ENCODE peak calls at places on chromosomes 4 and X, in six cellular contexts. V is IMR-90; W is NCI-H1694 treated with DMSO at 0.1 percent for 48 hours; A is CD8-positive, alpha-beta T cell; K is stimulated activated CD8-positive, alpha-beta memory T cell treated with anti-CD3 and anti-CD28 coated beads, Interleukin-12 subunit alpha, Interleukin-12 subunit beta, amount 100 ng/mL, for 4 hours; J is hepatic stellate cell. G is an unnamed sample.

GRCh38 chr4:5711479-5712184 is 631 bp downstream of the EVC start:
- DNase-seq in V (peak; percentile 51), W (no peak), A (no peak), K (no peak), J (peak; percentile 60), G (no peak)

GRCh38 chr4:7734651-7735260 is 204.9 kb downstream of the AFAP1 start:
- DNase-seq in V (no peak), W (no peak), A (no peak), K (no peak), J (no peak), G (no peak)

GRCh38 chr4:26854701-26855100 is 5.9 kb upstream of the STIM2 start:
- DNase-seq in V (no peak), W (peak; percentile 33), A (no peak), K (no peak), J (no peak), G (peak; percentile 27)

GRCh38 chr4:37430718-37431416 is 186.3 kb downstream of the NWD2 start:
- DNase-seq in V (no peak), W (no peak), A (no peak), K (no peak), J (no peak), G (no peak)

GRCh38 chr4:38601244-38601915 is 62.6 kb upstream of the KLF3 start:
- DNase-seq in V (peak; percentile 63), W (no peak), A (no peak), K (no peak), J (no peak), G (no peak)

GRCh38 chr4:76639292-76639691 is 204.3 kb downstream of the SHROOM3 start:
- DNase-seq in V (peak; percentile 23), W (no peak), A (no peak), K (no peak), J (no peak), G (no peak)

GRCh38 chrX:136585960-136586359 is 53.9 kb downstream of the VGLL1 start:
- DNase-seq in V (no peak), W (no peak), A (no peak), K (no peak), J (no peak), G (no peak)

GRCh38 chr4:42646013-42646784 is 10.7 kb downstream of the ATP8A1 start:
- DNase-seq in V (no peak), W (no peak), A (no peak), K (no peak), J (no peak), G (no peak)

GRCh38 chrX:113260474-113260873 is 419.8 kb upstream of the AMOT start:
- DNase-seq in V (no peak), W (no peak), A (no peak), K (no peak), J (no peak), G (no peak)

GRCh38 chrX:102765217-102765616 is 44.7 kb downstream of the GPRASP3 start:
- DNase-seq in V (peak; percentile 82), W (no peak), A (no peak), K (no peak), J (peak; percentile 34), G (no peak)

GRCh38 chrX:49748211-49748956 is 52.6 kb upstream of the PAGE1 start:
- DNase-seq in V (no peak), W (no peak), A (no peak), K (no peak), J (no peak), G (no peak)

GRCh38 chr4:139461022-139461421 is 7.1 kb downstream of the RAB33B start:
- DNase-seq in V (no peak), W (no peak), A (no peak), K (no peak), J (no peak), G (no peak)

GRCh38 chr4:96593422-96593821 is 753.5 kb downstream of the PDHA2 start:
- DNase-seq in V (no peak), W (no peak), A (no peak), K (no peak), J (no peak), G (no peak)

GRCh38 chrX:29042341-29042740 is 455.1 kb downstream of the IL1RAPL1 start:
- DNase-seq in V (no peak), W (no peak), A (no peak), K (no peak), J (no peak), G (no peak)

GRCh38 chr4:8351931-8352367 is 82.4 kb downstream of the HTRA3 start:
- DNase-seq in V (peak; percentile 39), W (no peak), A (no peak), K (no peak), J (no peak), G (no peak)

GRCh38 chr4:164536829-164537228 is 217.1 kb upstream of the SMIM31 start:
- DNase-seq in V (peak; percentile 7), W (no peak), A (no peak), K (no peak), J (no peak), G (no peak)

GRCh38 chrX:72094894-72095293 is 36.8 kb downstream of the RTL5 start:
- DNase-seq in V (peak; percentile 12), W (no peak), A (peak; percentile 48), K (no peak), J (peak; percentile 35), G (peak; percentile 24)

GRCh38 chrX:153778151-153778551 is 2.7 kb upstream of the SRPK3 start:
- DNase-seq in V (no peak), W (peak; percentile 15), A (no peak), K (no peak), J (no peak), G (no peak)

GRCh38 chrX:151984328-151984727 is 9.9 kb upstream of the GABRE start:
- DNase-seq in V (peak; percentile 46), W (no peak), A (no peak), K (no peak), J (no peak), G (no peak)

GRCh38 chrX:97897998-97898397 is 1014.3 kb downstream of the RPA4 start:
- DNase-seq in V (no peak), W (no peak), A (no peak), K (no peak), J (no peak), G (no peak)

GRCh38 chr4:48681856-48682255 is 98.2 kb downstream of the FRYL start:
- DNase-seq in V (peak; percentile 52), W (no peak), A (no peak), K (no peak), J (no peak), G (no peak)

GRCh38 chrX:123803331-123803983 is 56.4 kb upstream of the XIAP start:
- DNase-seq in V (peak; percentile 75), W (no peak), A (peak; percentile 3), K (no peak), J (peak; percentile 42), G (peak; percentile 35)

GRCh38 chr4:57442834-57443291 is 332.7 kb upstream of the IGFBP7 start:
- DNase-seq in V (peak; percentile 13), W (peak; percentile 20), A (no peak), K (no peak), J (peak; percentile 17), G (peak; percentile 18)

GRCh38 chr4:152436384-152436783 is 99.5 kb downstream of the FBXW7 start:
- DNase-seq in V (no peak), W (no peak), A (no peak), K (no peak), J (no peak), G (no peak)

GRCh38 chr4:152352645-152353116 is 183.2 kb downstream of the FBXW7 start:
- DNase-seq in V (peak; percentile 97), W (peak; percentile 76), A (no peak), K (no peak), J (peak; percentile 23), G (peak; percentile 94)

GRCh38 chrX:18927558-18927957 is 56.4 kb downstream of the PHKA2 start:
- DNase-seq in V (no peak), W (no peak), A (no peak), K (no peak), J (no peak), G (peak; percentile 63)

GRCh38 chr4:40475609-40476008 is 140.5 kb downstream of the CHRNA9 start:
- DNase-seq in V (no peak), W (no peak), A (no peak), K (no peak), J (no peak), G (no peak)

GRCh38 chr4:3442460-3442958 is 741 bp downstream of the HGFAC start:
- DNase-seq in V (no peak), W (no peak), A (no peak), K (no peak), J (no peak), G (no peak)

GRCh38 chr4:1206299-1207156 is 34.1 kb upstream of the SPON2 start:
- DNase-seq in V (no peak), W (no peak), A (no peak), K (no peak), J (no peak), G (no peak)

GRCh38 chr4:792729-793108 is 33.2 kb downstream of the CPLX1 start:
- DNase-seq in V (no peak), W (no peak), A (no peak), K (no peak), J (no peak), G (no peak)

GRCh38 chr4:8371251-8371995 is 69.1 kb downstream of the ACOX3 start:
- DNase-seq in V (no peak), W (no peak), A (no peak), K (no peak), J (no peak), G (no peak)

GRCh38 chr4:67019670-67020069 is 525.6 kb downstream of the CENPC start:
- DNase-seq in V (no peak), W (peak; percentile 6), A (no peak), K (no peak), J (no peak), G (peak; percentile 73)

GRCh38 chr4:7852568-7853185 is 87.0 kb downstream of the AFAP1 start:
- DNase-seq in V (no peak), W (no peak), A (no peak), K (no peak), J (no peak), G (no peak)

GRCh38 chr4:151481813-151482212 is 72.8 kb downstream of the FHIP1A start:
- DNase-seq in V (no peak), W (no peak), A (no peak), K (no peak), J (no peak), G (no peak)

GRCh38 chr4:158778712-158779111 is 9.9 kb downstream of the FNIP2 start:
- DNase-seq in V (no peak), W (no peak), A (no peak), K (no peak), J (no peak), G (no peak)

GRCh38 chr4:176708771-176709311 is 83.9 kb downstream of the VEGFC start:
- DNase-seq in V (no peak), W (no peak), A (no peak), K (no peak), J (no peak), G (no peak)

GRCh38 chr4:107989162-107989536 is 540 bp upstream of the HADH start:
- DNase-seq in V (no peak), W (no peak), A (no peak), K (no peak), J (no peak), G (no peak)

GRCh38 chr4:26242451-26242850 is 78.4 kb upstream of the RBPJ start:
- DNase-seq in V (peak; percentile 40), W (no peak), A (no peak), K (no peak), J (no peak), G (no peak)

GRCh38 chrX:10090319-10090718 is 66.5 kb upstream of the CLCN4 start:
- DNase-seq in V (peak; percentile 28), W (no peak), A (no peak), K (no peak), J (no peak), G (no peak)

G was measured in NCI-H524.